ENCODE peak calls at places on chromosomes 6 and 20, in ten cellular contexts. One of them, this sample, is unnamed.

GRCh38 chr20:11271319-11271718 is 597.5 kb upstream of the JAG1 start:
- DNase-seq in spleen: no peak
- DNase-seq in cardiac fibroblast: no peak
- DNase-seq in ascending aorta: no peak
- DNase-seq in heart left ventricle: no peak
- DNase-seq in AG09309: no peak
- DNase-seq in HFFc6: no peak
- DNase-seq in endothelial cell: peak; percentile 40
- DNase-seq in lower lobe of right lung: no peak
- DNase-seq in GM13977: no peak
- DNase-seq in this sample: peak; percentile 66

GRCh38 chr6:54801669-54802068 is 44.9 kb upstream of the FAM83B start:
- DNase-seq in spleen: no peak
- DNase-seq in cardiac fibroblast: peak; percentile 26
- DNase-seq in ascending aorta: no peak
- DNase-seq in heart left ventricle: no peak
- DNase-seq in AG09309: peak; percentile 21
- DNase-seq in HFFc6: peak; percentile 60
- DNase-seq in endothelial cell: no peak
- DNase-seq in lower lobe of right lung: no peak
- DNase-seq in GM13977: no peak
- DNase-seq in this sample: no peak

GRCh38 chr6:144266091-144266649 is 19.0 kb upstream of the UTRN start:
- DNase-seq in spleen: no peak
- DNase-seq in cardiac fibroblast: peak; percentile 89
- DNase-seq in ascending aorta: peak; percentile 76
- DNase-seq in heart left ventricle: peak; percentile 86
- DNase-seq in AG09309: peak; percentile 63
- DNase-seq in HFFc6: no peak
- DNase-seq in endothelial cell: peak; percentile 28
- DNase-seq in lower lobe of right lung: peak; percentile 60
- DNase-seq in GM13977: no peak
- DNase-seq in this sample: peak; percentile 54

GRCh38 chr6:53244532-53244931 is 95.9 kb upstream of the GCM1 start:
- DNase-seq in spleen: no peak
- DNase-seq in cardiac fibroblast: no peak
- DNase-seq in ascending aorta: no peak
- DNase-seq in heart left ventricle: no peak
- DNase-seq in AG09309: no peak
- DNase-seq in HFFc6: no peak
- DNase-seq in endothelial cell: no peak
- DNase-seq in lower lobe of right lung: no peak
- DNase-seq in GM13977: no peak
- DNase-seq in this sample: no peak

GRCh38 chr6:16154904-16155303 is 26.0 kb downstream of the MYLIP start:
- DNase-seq in spleen: no peak
- DNase-seq in cardiac fibroblast: peak; percentile 87
- DNase-seq in ascending aorta: peak; percentile 72
- DNase-seq in heart left ventricle: peak; percentile 57
- DNase-seq in AG09309: peak; percentile 61
- DNase-seq in HFFc6: peak; percentile 44
- DNase-seq in endothelial cell: no peak
- DNase-seq in lower lobe of right lung: no peak
- DNase-seq in GM13977: no peak
- DNase-seq in this sample: no peak

GRCh38 chr6:156780117-156780641 is 3.0 kb downstream of the ARID1B start:
- DNase-seq in spleen: no peak
- DNase-seq in cardiac fibroblast: peak; percentile 93
- DNase-seq in ascending aorta: peak; percentile 85
- DNase-seq in heart left ventricle: no peak
- DNase-seq in AG09309: peak; percentile 89
- DNase-seq in HFFc6: peak; percentile 91
- DNase-seq in endothelial cell: no peak
- DNase-seq in lower lobe of right lung: no peak
- DNase-seq in GM13977: peak; percentile 83
- DNase-seq in this sample: peak; percentile 69

GRCh38 chr6:11972806-11973205 is 39.3 kb upstream of the HIVEP1 start:
- DNase-seq in spleen: no peak
- DNase-seq in cardiac fibroblast: peak; percentile 26
- DNase-seq in ascending aorta: no peak
- DNase-seq in heart left ventricle: no peak
- DNase-seq in AG09309: no peak
- DNase-seq in HFFc6: no peak
- DNase-seq in endothelial cell: no peak
- DNase-seq in lower lobe of right lung: no peak
- DNase-seq in GM13977: no peak
- DNase-seq in this sample: no peak

GRCh38 chr6:162124710-162125435 is 602.7 kb downstream of the PRKN start:
- DNase-seq in spleen: no peak
- DNase-seq in cardiac fibroblast: no peak
- DNase-seq in ascending aorta: no peak
- DNase-seq in heart left ventricle: no peak
- DNase-seq in AG09309: no peak
- DNase-seq in HFFc6: no peak
- DNase-seq in endothelial cell: no peak
- DNase-seq in lower lobe of right lung: no peak
- DNase-seq in GM13977: no peak
- DNase-seq in this sample: no peak

DNA sequence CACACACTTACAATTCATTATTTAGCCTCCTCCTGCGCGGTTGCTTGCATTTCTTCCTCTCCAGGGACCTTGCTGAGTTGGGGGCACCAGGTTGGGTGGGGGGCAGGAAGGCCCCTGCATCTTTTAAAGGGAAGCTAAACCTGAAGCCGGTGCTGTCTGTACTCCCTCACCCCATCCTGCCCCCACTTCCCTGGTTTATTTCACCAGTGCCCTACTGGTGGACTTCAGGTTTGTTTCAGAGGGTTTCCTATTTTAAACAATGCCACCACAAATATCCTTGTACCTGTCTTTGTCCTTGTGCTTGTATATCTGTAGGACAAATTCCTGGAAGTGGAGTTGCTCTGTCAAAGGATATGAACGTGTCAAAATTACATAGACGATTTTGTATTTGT is 21.0 kb downstream of the PTK7 start:
- DNase-seq in spleen: peak; percentile 15
- DNase-seq in cardiac fibroblast: no peak
- DNase-seq in ascending aorta: no peak
- DNase-seq in heart left ventricle: no peak
- DNase-seq in AG09309: no peak
- DNase-seq in HFFc6: no peak
- DNase-seq in endothelial cell: no peak
- DNase-seq in lower lobe of right lung: no peak
- DNase-seq in GM13977: no peak
- DNase-seq in this sample: no peak
- TF ChIP-seq CTCF in spleen: no peak
- TF ChIP-seq CTCF in cardiac fibroblast: peak; percentile 15
- TF ChIP-seq CTCF in ascending aorta: no peak
- TF ChIP-seq CTCF in heart left ventricle: no peak
- TF ChIP-seq CTCF in AG09309: peak; percentile 1
- TF ChIP-seq CTCF in HFFc6: peak; percentile 23
- TF ChIP-seq CTCF in endothelial cell: peak; percentile 12
- TF ChIP-seq CTCF in lower lobe of right lung: no peak
- TF ChIP-seq CTCF in GM13977: no peak
- TF ChIP-seq CTCF in this sample: no peak

DNA sequence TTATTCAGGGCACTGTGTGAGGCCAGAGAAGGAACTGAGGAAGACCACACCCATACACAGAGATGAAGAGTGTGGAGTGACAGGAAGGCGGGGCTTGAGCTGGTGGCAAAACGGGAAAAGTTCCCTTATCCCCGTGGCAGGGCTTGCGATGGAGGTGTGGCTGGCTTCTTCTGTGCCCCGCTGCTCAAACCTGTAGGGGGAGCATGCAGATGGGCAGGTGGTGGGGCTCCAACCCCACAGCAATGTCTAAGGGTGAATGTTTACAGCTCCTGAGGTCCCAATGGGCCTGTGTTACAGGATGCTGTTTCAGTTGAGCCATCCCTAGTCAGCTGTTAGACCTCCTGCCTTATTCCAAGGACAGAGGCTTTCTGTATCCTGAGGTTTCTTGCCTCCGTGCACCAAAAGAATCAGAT is 105.9 kb downstream of the LY86 start:
- DNase-seq in spleen: no peak
- DNase-seq in cardiac fibroblast: no peak
- DNase-seq in ascending aorta: no peak
- DNase-seq in heart left ventricle: no peak
- DNase-seq in AG09309: no peak
- DNase-seq in HFFc6: no peak
- DNase-seq in endothelial cell: no peak
- DNase-seq in lower lobe of right lung: peak; percentile 58
- DNase-seq in GM13977: no peak
- DNase-seq in this sample: no peak
- TF ChIP-seq CTCF in spleen: no peak
- TF ChIP-seq CTCF in cardiac fibroblast: no peak
- TF ChIP-seq CTCF in ascending aorta: no peak
- TF ChIP-seq CTCF in heart left ventricle: no peak
- TF ChIP-seq CTCF in AG09309: no peak
- TF ChIP-seq CTCF in HFFc6: no peak
- TF ChIP-seq CTCF in endothelial cell: no peak
- TF ChIP-seq CTCF in lower lobe of right lung: peak; percentile 13
- TF ChIP-seq CTCF in GM13977: peak; percentile 2
- TF ChIP-seq CTCF in this sample: no peak

GRCh38 chr6:27248783-27249182 is 1.3 kb downstream of the PRSS16 start:
- DNase-seq in spleen: no peak
- DNase-seq in cardiac fibroblast: no peak
- DNase-seq in ascending aorta: no peak
- DNase-seq in heart left ventricle: no peak
- DNase-seq in AG09309: no peak
- DNase-seq in HFFc6: no peak
- DNase-seq in endothelial cell: no peak
- DNase-seq in lower lobe of right lung: no peak
- DNase-seq in GM13977: no peak
- DNase-seq in this sample: no peak

GRCh38 chr6:27250955-27251671 is 3.6 kb downstream of the PRSS16 start:
- DNase-seq in spleen: peak; percentile 86
- DNase-seq in cardiac fibroblast: peak; percentile 36
- DNase-seq in ascending aorta: peak; percentile 78
- DNase-seq in heart left ventricle: no peak
- DNase-seq in AG09309: no peak
- DNase-seq in HFFc6: no peak
- DNase-seq in endothelial cell: peak; percentile 69
- DNase-seq in lower lobe of right lung: peak; percentile 95
- DNase-seq in GM13977: peak; percentile 86
- DNase-seq in this sample: peak; percentile 96

GRCh38 chr6:27250277-27250954 is 2.9 kb downstream of the PRSS16 start:
- DNase-seq in spleen: no peak
- DNase-seq in cardiac fibroblast: no peak
- DNase-seq in ascending aorta: no peak
- DNase-seq in heart left ventricle: no peak
- DNase-seq in AG09309: no peak
- DNase-seq in HFFc6: no peak
- DNase-seq in endothelial cell: no peak
- DNase-seq in lower lobe of right lung: no peak
- DNase-seq in GM13977: no peak
- DNase-seq in this sample: peak; percentile 15

GRCh38 chr6:27254566-27254965 is 7.1 kb downstream of the PRSS16 start:
- DNase-seq in spleen: no peak
- DNase-seq in cardiac fibroblast: no peak
- DNase-seq in ascending aorta: no peak
- DNase-seq in heart left ventricle: no peak
- DNase-seq in AG09309: no peak
- DNase-seq in HFFc6: no peak
- DNase-seq in endothelial cell: no peak
- DNase-seq in lower lobe of right lung: no peak
- DNase-seq in GM13977: no peak
- DNase-seq in this sample: no peak

DNA sequence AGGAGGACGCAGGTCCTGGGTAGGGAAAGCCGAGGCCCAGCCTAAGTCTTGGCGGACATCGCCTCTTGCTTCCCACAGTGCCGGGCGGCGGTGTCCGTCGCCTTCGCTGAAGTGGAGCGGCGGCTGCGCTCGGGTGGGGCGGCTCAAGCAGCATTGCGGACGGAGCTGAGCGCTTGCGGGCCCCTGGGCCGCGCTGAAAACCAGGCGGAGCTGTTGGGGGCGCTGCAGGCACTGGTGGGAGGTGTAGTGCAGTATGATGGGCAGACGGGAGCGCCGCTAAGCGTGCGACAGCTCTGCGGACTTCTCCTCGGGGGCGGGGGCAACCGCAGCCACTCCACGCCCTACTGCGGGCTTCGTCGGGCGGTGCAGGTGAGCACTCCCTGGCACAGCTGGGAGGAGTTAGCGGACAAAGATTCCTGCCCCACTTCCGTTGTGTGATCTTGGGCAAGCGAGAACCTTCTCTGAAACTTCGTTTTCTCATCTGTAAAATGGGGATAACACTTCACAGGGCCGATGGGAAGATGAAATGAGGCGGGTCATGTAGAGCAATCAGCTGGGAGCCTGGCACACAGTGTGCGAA is 4.3 kb downstream of the PRSS16 start:
- DNase-seq in spleen: peak; percentile 89
- DNase-seq in cardiac fibroblast: peak; percentile 52
- DNase-seq in ascending aorta: peak; percentile 65
- DNase-seq in heart left ventricle: no peak
- DNase-seq in AG09309: no peak
- DNase-seq in HFFc6: no peak
- DNase-seq in endothelial cell: peak; percentile 90
- DNase-seq in lower lobe of right lung: peak; percentile 90
- DNase-seq in GM13977: peak; percentile 88
- DNase-seq in this sample: peak; percentile 94
- TF ChIP-seq CTCF in spleen: peak; percentile 17
- TF ChIP-seq CTCF in cardiac fibroblast: peak; percentile 28
- TF ChIP-seq CTCF in ascending aorta: no peak
- TF ChIP-seq CTCF in heart left ventricle: no peak
- TF ChIP-seq CTCF in AG09309: no peak
- TF ChIP-seq CTCF in HFFc6: peak; percentile 13
- TF ChIP-seq CTCF in endothelial cell: no peak
- TF ChIP-seq CTCF in lower lobe of right lung: peak; percentile 48
- TF ChIP-seq CTCF in GM13977: peak; percentile 65
- TF ChIP-seq CTCF in this sample: peak; percentile 77

GRCh38 chr6:43207286-43207685 is 22.0 kb downstream of the DNPH1 start:
- DNase-seq in spleen: no peak
- DNase-seq in cardiac fibroblast: no peak
- DNase-seq in ascending aorta: no peak
- DNase-seq in heart left ventricle: no peak
- DNase-seq in AG09309: no peak
- DNase-seq in HFFc6: no peak
- DNase-seq in endothelial cell: no peak
- DNase-seq in lower lobe of right lung: no peak
- DNase-seq in GM13977: no peak
- DNase-seq in this sample: no peak

GRCh38 chr6:43213431-43213830 is 15.8 kb downstream of the DNPH1 start:
- DNase-seq in spleen: no peak
- DNase-seq in cardiac fibroblast: no peak
- DNase-seq in ascending aorta: no peak
- DNase-seq in heart left ventricle: no peak
- DNase-seq in AG09309: no peak
- DNase-seq in HFFc6: no peak
- DNase-seq in endothelial cell: no peak
- DNase-seq in lower lobe of right lung: no peak
- DNase-seq in GM13977: no peak
- DNase-seq in this sample: no peak

GRCh38 chr6:43216200-43216599 is 13.1 kb downstream of the DNPH1 start:
- DNase-seq in spleen: no peak
- DNase-seq in cardiac fibroblast: no peak
- DNase-seq in ascending aorta: no peak
- DNase-seq in heart left ventricle: no peak
- DNase-seq in AG09309: no peak
- DNase-seq in HFFc6: no peak
- DNase-seq in endothelial cell: no peak
- DNase-seq in lower lobe of right lung: no peak
- DNase-seq in GM13977: no peak
- DNase-seq in this sample: peak; percentile 19

GRCh38 chr6:43215066-43215465 is 14.2 kb downstream of the DNPH1 start:
- DNase-seq in spleen: no peak
- DNase-seq in cardiac fibroblast: no peak
- DNase-seq in ascending aorta: no peak
- DNase-seq in heart left ventricle: no peak
- DNase-seq in AG09309: no peak
- DNase-seq in HFFc6: no peak
- DNase-seq in endothelial cell: no peak
- DNase-seq in lower lobe of right lung: no peak
- DNase-seq in GM13977: no peak
- DNase-seq in this sample: no peak

DNA sequence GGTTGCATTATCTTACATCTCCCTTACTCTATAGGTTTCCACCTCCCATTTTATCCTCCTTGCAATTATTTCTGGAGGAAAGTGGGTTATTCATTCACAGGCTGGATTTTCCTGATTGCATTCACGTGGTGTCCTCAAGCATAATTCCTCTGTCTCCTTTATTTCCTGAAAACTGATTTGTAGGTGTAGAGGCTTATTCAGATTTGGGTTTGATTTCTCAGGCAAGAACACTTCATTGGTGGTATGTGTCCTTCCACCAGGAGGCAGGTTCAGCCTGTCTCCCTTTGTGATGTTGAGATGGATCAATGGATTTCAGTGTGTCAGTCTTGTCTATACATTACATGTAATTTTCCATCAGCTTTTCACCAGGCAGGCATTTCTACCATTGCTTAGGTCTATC is 17.3 kb downstream of the DNPH1 start:
- DNase-seq in spleen: no peak
- DNase-seq in cardiac fibroblast: no peak
- DNase-seq in ascending aorta: peak; percentile 2
- DNase-seq in heart left ventricle: no peak
- DNase-seq in AG09309: no peak
- DNase-seq in HFFc6: no peak
- DNase-seq in endothelial cell: no peak
- DNase-seq in lower lobe of right lung: no peak
- DNase-seq in GM13977: no peak
- DNase-seq in this sample: peak; percentile 22
- TF ChIP-seq CTCF in spleen: no peak
- TF ChIP-seq CTCF in cardiac fibroblast: no peak
- TF ChIP-seq CTCF in ascending aorta: no peak
- TF ChIP-seq CTCF in heart left ventricle: no peak
- TF ChIP-seq CTCF in AG09309: no peak
- TF ChIP-seq CTCF in HFFc6: no peak
- TF ChIP-seq CTCF in endothelial cell: no peak
- TF ChIP-seq CTCF in lower lobe of right lung: no peak
- TF ChIP-seq CTCF in GM13977: peak; percentile 2
- TF ChIP-seq CTCF in this sample: no peak

This sample was measured in Caco-2.